ENCODE peak calls at places on chromosomes 11 and 22, in seven cellular contexts. One of them, this sample, is unnamed. For H3K4me1, the result is how much of the 10 kb centered on the place peaks cover.

GRCh38 chr22:46049726-46050450 is 72.9 kb upstream of the WNT7B start:
- DNase-seq in IMR-90: no peak
- DNase-seq in H1: no peak
- DNase-seq in right atrium auricular region: no peak
- DNase-seq in HCT116: no peak
- DNase-seq in H9: no peak
- DNase-seq in left ventricle myocardium inferior: peak
- DNase-seq in this sample: no peak

GRCh38 chr11:67252831-67253239 is 13.4 kb upstream of the GRK2 start:
- DNase-seq in left ventricle myocardium inferior: no peak
- DNase-seq in H9: no peak
- DNase-seq in HCT116: no peak
- DNase-seq in H1: no peak
- DNase-seq in IMR-90: peak
- DNase-seq in right atrium auricular region: no peak
- DNase-seq in this sample: peak

GRCh38 chr11:131975624-131976420 is 605.4 kb downstream of the NTM start:
- DNase-seq in HCT116: no peak
- DNase-seq in H1: no peak
- DNase-seq in left ventricle myocardium inferior: no peak
- DNase-seq in right atrium auricular region: no peak
- DNase-seq in H9: no peak
- DNase-seq in IMR-90: no peak
- DNase-seq in this sample: no peak

GRCh38 chr11:9332655-9333054 is 18.3 kb upstream of the TMEM41B start:
- DNase-seq in IMR-90: no peak
- DNase-seq in right atrium auricular region: no peak
- DNase-seq in H9: no peak
- DNase-seq in left ventricle myocardium inferior: no peak
- DNase-seq in H1: no peak
- DNase-seq in HCT116: no peak
- DNase-seq in this sample: no peak

GRCh38 chr11:124039557-124039956 is 1.6 kb downstream of the OR10G7 start:
- DNase-seq in HCT116: no peak
- DNase-seq in right atrium auricular region: no peak
- DNase-seq in left ventricle myocardium inferior: no peak
- DNase-seq in H9: no peak
- DNase-seq in H1: no peak
- DNase-seq in IMR-90: no peak
- DNase-seq in this sample: no peak

GRCh38 chr11:95768521-95768920 is 21.1 kb downstream of the FAM76B start:
- DNase-seq in HCT116: no peak
- DNase-seq in H9: no peak
- DNase-seq in H1: no peak
- DNase-seq in right atrium auricular region: no peak
- DNase-seq in IMR-90: peak
- DNase-seq in left ventricle myocardium inferior: no peak
- DNase-seq in this sample: no peak

GRCh38 chr22:19693581-19693980 is 20.7 kb upstream of the SEPTIN5 start:
- DNase-seq in H9: no peak
- DNase-seq in H1: no peak
- DNase-seq in HCT116: no peak
- DNase-seq in right atrium auricular region: no peak
- DNase-seq in IMR-90: no peak
- DNase-seq in left ventricle myocardium inferior: no peak
- DNase-seq in this sample: no peak

GRCh38 chr11:27471067-27471587 is 1.5 kb downstream of the LGR4 start:
- DNase-seq in IMR-90: no peak
- DNase-seq in H9: no peak
- DNase-seq in HCT116: no peak
- DNase-seq in left ventricle myocardium inferior: no peak
- DNase-seq in H1: no peak
- DNase-seq in right atrium auricular region: no peak
- DNase-seq in this sample: peak

DNA sequence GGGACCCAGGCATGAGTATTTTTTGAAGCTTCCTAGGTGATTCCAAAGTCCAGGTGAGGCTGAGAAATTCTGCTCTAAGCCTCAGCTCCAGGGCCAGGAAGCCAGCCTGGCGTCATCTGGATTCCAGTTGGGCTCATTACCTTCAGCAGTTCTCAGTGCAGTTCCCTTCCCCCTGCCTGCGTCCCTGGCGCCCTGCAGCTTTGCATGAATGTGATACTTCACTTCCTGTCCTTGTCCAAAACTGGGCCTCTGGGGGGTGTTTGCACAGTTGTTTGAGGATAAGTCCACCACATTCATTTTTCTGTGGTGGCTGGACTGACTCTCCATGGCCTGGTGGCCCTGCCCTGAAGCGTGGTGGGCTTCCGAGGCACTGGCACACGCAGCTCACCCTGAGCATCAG is 98.1 kb downstream of the TENM4 start:
- DNase-seq in H9: no peak
- DNase-seq in H1: no peak
- DNase-seq in right atrium auricular region: no peak
- DNase-seq in HCT116: no peak
- DNase-seq in IMR-90: no peak
- DNase-seq in left ventricle myocardium inferior: no peak
- DNase-seq in this sample: no peak
- H3K4me1 ChIP-seq in H9: under half
- H3K4me1 ChIP-seq in H1: under half
- H3K4me1 ChIP-seq in right atrium auricular region: under half
- H3K4me1 ChIP-seq in HCT116: under half
- H3K4me1 ChIP-seq in IMR-90: under half
- H3K4me1 ChIP-seq in left ventricle myocardium inferior: under half
- H3K4me1 ChIP-seq in this sample: under half

GRCh38 chr11:16154715-16155396 is 201.5 kb downstream of the SOX6 start:
- DNase-seq in HCT116: no peak
- DNase-seq in left ventricle myocardium inferior: no peak
- DNase-seq in H1: no peak
- DNase-seq in IMR-90: no peak
- DNase-seq in H9: no peak
- DNase-seq in right atrium auricular region: no peak
- DNase-seq in this sample: peak
- H3K4me1 ChIP-seq in HCT116: under half
- H3K4me1 ChIP-seq in left ventricle myocardium inferior: under half
- H3K4me1 ChIP-seq in H1: under half
- H3K4me1 ChIP-seq in IMR-90: under half
- H3K4me1 ChIP-seq in H9: under half
- H3K4me1 ChIP-seq in right atrium auricular region: under half
- H3K4me1 ChIP-seq in this sample: half or more

GRCh38 chr11:61154528-61154927 is 6.7 kb downstream of the VPS37C start:
- DNase-seq in H1: no peak
- DNase-seq in HCT116: no peak
- DNase-seq in right atrium auricular region: no peak
- DNase-seq in IMR-90: no peak
- DNase-seq in left ventricle myocardium inferior: no peak
- DNase-seq in H9: no peak
- DNase-seq in this sample: no peak
- H3K4me1 ChIP-seq in H1: under half
- H3K4me1 ChIP-seq in HCT116: half or more
- H3K4me1 ChIP-seq in right atrium auricular region: under half
- H3K4me1 ChIP-seq in IMR-90: under half
- H3K4me1 ChIP-seq in left ventricle myocardium inferior: half or more
- H3K4me1 ChIP-seq in H9: under half
- H3K4me1 ChIP-seq in this sample: half or more

GRCh38 chr11:3859373-3859881 is 4.0 kb downstream of the STIM1 start:
- DNase-seq in IMR-90: no peak
- DNase-seq in HCT116: no peak
- DNase-seq in H1: no peak
- DNase-seq in left ventricle myocardium inferior: peak
- DNase-seq in right atrium auricular region: no peak
- DNase-seq in H9: peak
- DNase-seq in this sample: no peak
- H3K4me1 ChIP-seq in IMR-90: under half
- H3K4me1 ChIP-seq in HCT116: under half
- H3K4me1 ChIP-seq in H1: under half
- H3K4me1 ChIP-seq in left ventricle myocardium inferior: half or more
- H3K4me1 ChIP-seq in right atrium auricular region: under half
- H3K4me1 ChIP-seq in H9: under half
- H3K4me1 ChIP-seq in this sample: under half

GRCh38 chr11:11850668-11851067 is 8.9 kb downstream of the USP47 start:
- DNase-seq in HCT116: no peak
- DNase-seq in right atrium auricular region: no peak
- DNase-seq in IMR-90: no peak
- DNase-seq in H1: no peak
- DNase-seq in left ventricle myocardium inferior: no peak
- DNase-seq in H9: no peak
- DNase-seq in this sample: no peak
- H3K4me1 ChIP-seq in HCT116: under half
- H3K4me1 ChIP-seq in right atrium auricular region: under half
- H3K4me1 ChIP-seq in IMR-90: under half
- H3K4me1 ChIP-seq in H1: under half
- H3K4me1 ChIP-seq in left ventricle myocardium inferior: half or more
- H3K4me1 ChIP-seq in H9: under half
- H3K4me1 ChIP-seq in this sample: under half

GRCh38 chr11:102451041-102451692 is 1.4 kb downstream of the TMEM123 start:
- DNase-seq in IMR-90: no peak
- DNase-seq in right atrium auricular region: no peak
- DNase-seq in left ventricle myocardium inferior: no peak
- DNase-seq in H1: no peak
- DNase-seq in HCT116: no peak
- DNase-seq in H9: no peak
- DNase-seq in this sample: no peak
- H3K4me1 ChIP-seq in IMR-90: under half
- H3K4me1 ChIP-seq in right atrium auricular region: under half
- H3K4me1 ChIP-seq in left ventricle myocardium inferior: half or more
- H3K4me1 ChIP-seq in H1: under half
- H3K4me1 ChIP-seq in HCT116: half or more
- H3K4me1 ChIP-seq in H9: under half
- H3K4me1 ChIP-seq in this sample: under half

DNA sequence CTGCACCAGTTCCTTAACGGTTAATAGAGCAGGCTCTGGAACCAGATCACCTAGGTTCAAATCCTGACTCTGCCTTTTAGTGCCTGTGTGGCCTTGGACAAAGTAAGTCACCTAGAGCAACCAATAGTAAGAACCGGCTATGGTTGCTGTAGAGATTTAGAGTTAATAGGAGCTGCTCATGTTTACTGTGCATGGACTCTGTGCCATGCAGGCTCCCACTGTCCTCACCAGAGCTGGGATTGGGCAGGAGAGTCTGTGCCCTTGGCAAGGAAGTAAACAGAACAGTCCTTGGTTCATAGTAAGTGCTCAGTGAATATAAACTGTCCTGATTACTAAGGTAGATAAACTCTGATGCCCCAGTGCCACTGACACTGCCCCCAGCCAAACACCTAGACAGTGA is 1.4 kb upstream of the TP53I11 start:
- DNase-seq in HCT116: no peak
- DNase-seq in IMR-90: no peak
- DNase-seq in right atrium auricular region: no peak
- DNase-seq in H9: no peak
- DNase-seq in H1: no peak
- DNase-seq in left ventricle myocardium inferior: no peak
- DNase-seq in this sample: no peak
- H3K4me1 ChIP-seq in HCT116: under half
- H3K4me1 ChIP-seq in IMR-90: under half
- H3K4me1 ChIP-seq in right atrium auricular region: under half
- H3K4me1 ChIP-seq in H9: under half
- H3K4me1 ChIP-seq in H1: under half
- H3K4me1 ChIP-seq in left ventricle myocardium inferior: half or more
- H3K4me1 ChIP-seq in this sample: under half

DNA sequence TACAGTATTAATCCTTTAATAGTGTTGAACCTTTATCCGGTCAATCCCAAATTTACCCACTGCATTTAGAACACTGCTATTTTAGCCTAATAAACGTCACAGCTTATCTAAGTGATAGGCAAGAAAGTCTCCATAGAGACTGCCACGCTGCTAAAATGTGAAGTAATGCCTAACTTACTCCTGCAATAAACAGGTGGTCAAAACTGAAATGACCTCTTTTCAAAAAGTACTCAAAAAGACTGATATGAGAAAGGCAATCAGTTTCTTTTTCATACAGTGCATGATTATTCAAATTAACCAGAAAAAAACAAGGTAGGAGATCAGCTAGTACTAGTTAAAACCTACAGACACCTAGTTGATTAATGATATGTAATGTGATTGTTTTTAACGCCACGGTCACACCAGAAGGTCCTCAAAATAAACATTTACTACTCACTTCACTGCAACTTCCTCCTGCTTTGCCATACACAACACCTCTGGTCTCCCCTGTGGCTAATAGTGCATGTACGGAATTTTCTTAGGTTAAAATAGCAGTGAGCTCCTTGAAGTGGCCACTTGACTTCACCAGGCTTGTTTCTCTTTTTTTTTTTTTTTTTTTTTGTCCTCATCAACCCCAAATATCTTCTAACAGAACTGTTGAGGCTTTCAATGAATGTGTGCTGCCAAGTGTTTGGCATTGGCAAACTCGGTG is 8.8 kb downstream of the ATP5MG start:
- DNase-seq in HCT116: no peak
- DNase-seq in H9: no peak
- DNase-seq in IMR-90: no peak
- DNase-seq in right atrium auricular region: no peak
- DNase-seq in left ventricle myocardium inferior: no peak
- DNase-seq in H1: no peak
- DNase-seq in this sample: no peak
- H3K4me1 ChIP-seq in HCT116: under half
- H3K4me1 ChIP-seq in H9: under half
- H3K4me1 ChIP-seq in IMR-90: under half
- H3K4me1 ChIP-seq in right atrium auricular region: under half
- H3K4me1 ChIP-seq in left ventricle myocardium inferior: half or more
- H3K4me1 ChIP-seq in H1: under half
- H3K4me1 ChIP-seq in this sample: under half

GRCh38 chr22:21948390-21948789 is 4.3 kb downstream of the PPM1F start:
- DNase-seq in left ventricle myocardium inferior: no peak
- DNase-seq in IMR-90: no peak
- DNase-seq in HCT116: no peak
- DNase-seq in H1: no peak
- DNase-seq in H9: no peak
- DNase-seq in right atrium auricular region: no peak
- DNase-seq in this sample: no peak
- H3K4me1 ChIP-seq in left ventricle myocardium inferior: half or more
- H3K4me1 ChIP-seq in IMR-90: under half
- H3K4me1 ChIP-seq in HCT116: under half
- H3K4me1 ChIP-seq in H1: under half
- H3K4me1 ChIP-seq in H9: under half
- H3K4me1 ChIP-seq in right atrium auricular region: under half
- H3K4me1 ChIP-seq in this sample: under half